ENCODE peak calls at places on chromosomes 12 and 14, in four cellular contexts. F, D, P and G are unnamed samples.

GRCh38 chr14:69152944-69153847 is at the start of gene DCAF5:
- DNase-seq in D (peak), P (peak), F (peak), G (peak)

GRCh38 chr14:70955543-70956480 is 48.6 kb downstream of the PCNX1 start:
- DNase-seq in F (no peak), P (peak), D (no peak), G (peak)

GRCh38 chr14:67883717-67884116 is 64.1 kb downstream of the RAD51B start:
- DNase-seq in D (no peak), F (no peak), P (no peak), G (no peak)

GRCh38 chr14:94021416-94022157 is 4.6 kb upstream of the OTUB2 start:
- DNase-seq in P (no peak), D (no peak), F (no peak), G (no peak)

GRCh38 chr12:45730116-45730841 is 773 bp downstream of the ARID2 start:
- DNase-seq in F (peak), P (peak), D (peak), G (peak)

GRCh38 chr14:66228267-66228970 is 257.8 kb upstream of the CCDC196 start:
- DNase-seq in P (no peak), D (no peak), F (no peak), G (no peak)

GRCh38 chr12:6450091-6450868 is 1.6 kb upstream of the TAPBPL start:
- DNase-seq in P (no peak), F (no peak), D (no peak), G (no peak)

GRCh38 chr14:79597561-79597960 is 613.7 kb downstream of the DIO2 start:
- DNase-seq in D (no peak), F (no peak), P (no peak), G (no peak)

GRCh38 chr12:27969901-27970390 is 2.6 kb downstream of the PTHLH start:
- DNase-seq in D (peak), F (peak), P (no peak), G (peak)